ENCODE peak calls at places on chromosomes 16 and 17, in eight cellular contexts. V is K562, U is AG04450, L is adrenal gland, Y is mammary epithelial cell, X is endodermal cell, T is stomach, K is cardiac fibroblast. S is an unnamed sample.

GRCh38 chr16:27322858-27323780 is 9.3 kb downstream of the IL4R start:
- DNase-seq in V (no peak), U (no peak), L (no peak), Y (peak), X (peak), T (peak), K (no peak), S (no peak)

GRCh38 chr17:82296511-82297279 is 20.7 kb downstream of the CD7 start:
- DNase-seq in V (no peak), U (no peak), L (no peak), Y (peak), X (no peak), T (no peak), K (no peak), S (no peak)

GRCh38 chr16:87956771-87957279 is 5.6 kb downstream of the BANP start:
- DNase-seq in V (peak), U (no peak), L (no peak), Y (no peak), X (peak), T (no peak), K (peak), S (peak)

GRCh38 chr16:69423189-69423588 is 1.2 kb upstream of the CYB5B start:
- DNase-seq in V (no peak), U (no peak), L (no peak), Y (no peak), X (no peak), T (no peak), K (no peak), S (no peak)

GRCh38 chr16:68704232-68704867 is 32.7 kb upstream of the CDH1 start:
- DNase-seq in V (peak), U (no peak), L (peak), Y (peak), X (peak), T (peak), K (peak), S (peak)

GRCh38 chr17:74417178-74418045 is 14.5 kb upstream of the GPRC5C start:
- DNase-seq in V (no peak), U (no peak), L (no peak), Y (peak), X (no peak), T (peak), K (peak), S (no peak)

GRCh38 chr17:30310562-30310961 is 18.8 kb upstream of the BLMH start:
- DNase-seq in V (no peak), U (no peak), L (no peak), Y (no peak), X (no peak), T (no peak), K (no peak), S (no peak)

GRCh38 chr17:72702998-72703397 is 389.5 kb downstream of the SLC39A11 start:
- DNase-seq in V (no peak), U (peak), L (no peak), Y (peak), X (no peak), T (no peak), K (no peak), S (no peak)

GRCh38 chr16:85137323-85138072 is 25.2 kb upstream of the CIBAR2 start:
- DNase-seq in V (no peak), U (peak), L (peak), Y (no peak), X (no peak), T (peak), K (peak), S (peak)

GRCh38 chr17:18921912-18922451 is 30.0 kb upstream of the SLC5A10 start:
- DNase-seq in V (no peak), U (peak), L (no peak), Y (no peak), X (no peak), T (no peak), K (peak), S (no peak)

GRCh38 chr16:84538441-84538840 is 34.0 kb upstream of the MEAK7 start:
- DNase-seq in V (no peak), U (no peak), L (no peak), Y (no peak), X (no peak), T (no peak), K (no peak), S (no peak)

GRCh38 chr17:57862990-57863667 is 13.3 kb upstream of the MRPS23 start:
- DNase-seq in V (peak), U (no peak), L (no peak), Y (no peak), X (peak), T (no peak), K (no peak), S (no peak)

GRCh38 chr16:30369091-30369937 is 980 bp downstream of the TBC1D10B start:
- DNase-seq in V (no peak), U (no peak), L (peak), Y (peak), X (peak), T (no peak), K (peak), S (no peak)

GRCh38 chr16:88306860-88307545 is 75.8 kb upstream of the ZNF469 start:
- DNase-seq in V (no peak), U (peak), L (peak), Y (peak), X (no peak), T (no peak), K (peak), S (no peak)

GRCh38 chr17:65301184-65301583 is 164.0 kb downstream of the RGS9 start:
- DNase-seq in V (no peak), U (no peak), L (no peak), Y (no peak), X (no peak), T (no peak), K (no peak), S (no peak)

GRCh38 chr17:49409066-49409465 is 5.6 kb downstream of the PHB1 start:
- DNase-seq in V (no peak), U (no peak), L (no peak), Y (no peak), X (peak), T (peak), K (no peak), S (no peak)

GRCh38 chr17:27466376-27466747 is 10.1 kb downstream of the KSR1 start:
- DNase-seq in V (no peak), U (no peak), L (no peak), Y (no peak), X (peak), T (no peak), K (no peak), S (no peak)

GRCh38 chr16:52812945-52813556 is 239.6 kb downstream of the CHD9NB start:
- DNase-seq in V (no peak), U (no peak), L (no peak), Y (peak), X (no peak), T (no peak), K (peak), S (no peak)

GRCh38 chr16:49344401-49344800 is 29.2 kb upstream of the C16orf78 start:
- DNase-seq in V (no peak), U (no peak), L (no peak), Y (no peak), X (no peak), T (no peak), K (no peak), S (no peak)

GRCh38 chr17:50218071-50218759 is 16.8 kb upstream of the COL1A1 start:
- DNase-seq in V (no peak), U (no peak), L (no peak), Y (no peak), X (no peak), T (no peak), K (peak), S (no peak)

GRCh38 chr17:18966831-18967624 is 15.1 kb downstream of the SLC5A10 start:
- DNase-seq in V (no peak), U (no peak), L (no peak), Y (no peak), X (peak), T (peak), K (no peak), S (no peak)

GRCh38 chr17:51499906-51500305 is 239.6 kb downstream of the UTP18 start:
- DNase-seq in V (no peak), U (no peak), L (no peak), Y (no peak), X (no peak), T (no peak), K (no peak), S (peak)

GRCh38 chr16:12437761-12438440 is 365.8 kb downstream of the CPPED1 start:
- DNase-seq in V (no peak), U (no peak), L (no peak), Y (no peak), X (no peak), T (no peak), K (no peak), S (no peak)

GRCh38 chr17:62980842-62981241 is 14.8 kb downstream of the TANC2 start:
- DNase-seq in V (no peak), U (no peak), L (no peak), Y (no peak), X (no peak), T (no peak), K (no peak), S (no peak)

GRCh38 chr16:46972429-46972970 is 974 bp downstream of the DNAJA2 start:
- DNase-seq in V (peak), U (no peak), L (no peak), Y (peak), X (no peak), T (no peak), K (peak), S (no peak)

GRCh38 chr16:28867241-28867640 is 3.6 kb downstream of the SH2B1 start:
- DNase-seq in V (no peak), U (no peak), L (no peak), Y (no peak), X (no peak), T (no peak), K (no peak), S (no peak)

GRCh38 chr17:76539631-76540271 is at the start of gene PRCD:
- DNase-seq in V (no peak), U (no peak), L (no peak), Y (no peak), X (peak), T (no peak), K (no peak), S (no peak)

GRCh38 chr17:73197141-73197540 is 4.3 kb downstream of the COG1 start:
- DNase-seq in V (no peak), U (no peak), L (no peak), Y (no peak), X (no peak), T (no peak), K (no peak), S (no peak)

GRCh38 chr17:14776791-14777190 is 475.9 kb downstream of the HS3ST3B1 start:
- DNase-seq in V (no peak), U (no peak), L (no peak), Y (peak), X (no peak), T (no peak), K (peak), S (no peak)

GRCh38 chr16:58536278-58536677 is 21.0 kb downstream of the SETD6 start:
- DNase-seq in V (no peak), U (no peak), L (no peak), Y (no peak), X (no peak), T (no peak), K (no peak), S (no peak)

GRCh38 chr16:31131416-31131815 is 4.1 kb downstream of the PRSS8 start:
- DNase-seq in V (no peak), U (no peak), L (no peak), Y (no peak), X (no peak), T (no peak), K (no peak), S (no peak)

GRCh38 chr17:79667746-79668145 is 56.9 kb upstream of the RBFOX3 start:
- DNase-seq in V (no peak), U (no peak), L (no peak), Y (no peak), X (peak), T (no peak), K (no peak), S (no peak)

GRCh38 chr17:56297142-56297541 is 143.9 kb downstream of the ANKFN1 start:
- DNase-seq in V (no peak), U (peak), L (no peak), Y (no peak), X (peak), T (no peak), K (no peak), S (no peak)

GRCh38 chr16:78108451-78108850 is 9.0 kb downstream of the WWOX start:
- DNase-seq in V (no peak), U (no peak), L (no peak), Y (no peak), X (no peak), T (no peak), K (no peak), S (no peak)

GRCh38 chr16:56246051-56246817 is 54.9 kb downstream of the GNAO1 start:
- DNase-seq in V (no peak), U (no peak), L (peak), Y (peak), X (no peak), T (no peak), K (no peak), S (peak)

GRCh38 chr17:57531648-57532486 is 213.2 kb downstream of the CCDC182 start:
- DNase-seq in V (peak), U (no peak), L (no peak), Y (no peak), X (no peak), T (no peak), K (no peak), S (no peak)

GRCh38 chr17:40074175-40074512 is 11.4 kb downstream of the THRA start:
- DNase-seq in V (no peak), U (no peak), L (no peak), Y (no peak), X (no peak), T (no peak), K (no peak), S (no peak)

GRCh38 chr17:40076595-40076994 is 13.8 kb downstream of the THRA start:
- DNase-seq in V (peak), U (no peak), L (no peak), Y (no peak), X (no peak), T (no peak), K (no peak), S (no peak)

GRCh38 chr17:40074871-40075215 is 12.1 kb downstream of the THRA start:
- DNase-seq in V (no peak), U (no peak), L (peak), Y (no peak), X (no peak), T (no peak), K (peak), S (no peak)

GRCh38 chr17:40076101-40076498 is 13.3 kb downstream of the THRA start:
- DNase-seq in V (no peak), U (no peak), L (no peak), Y (no peak), X (no peak), T (no peak), K (no peak), S (no peak)

GRCh38 chr17:40075216-40076100 is 12.7 kb downstream of the THRA start:
- DNase-seq in V (peak), U (no peak), L (peak), Y (peak), X (peak), T (peak), K (peak), S (peak)
- H3K4me3 ChIP-seq in V (no peak), U (no peak), L (no peak), Y (no peak), X (no peak), T (peak), K (peak), S (peak)

DNA sequence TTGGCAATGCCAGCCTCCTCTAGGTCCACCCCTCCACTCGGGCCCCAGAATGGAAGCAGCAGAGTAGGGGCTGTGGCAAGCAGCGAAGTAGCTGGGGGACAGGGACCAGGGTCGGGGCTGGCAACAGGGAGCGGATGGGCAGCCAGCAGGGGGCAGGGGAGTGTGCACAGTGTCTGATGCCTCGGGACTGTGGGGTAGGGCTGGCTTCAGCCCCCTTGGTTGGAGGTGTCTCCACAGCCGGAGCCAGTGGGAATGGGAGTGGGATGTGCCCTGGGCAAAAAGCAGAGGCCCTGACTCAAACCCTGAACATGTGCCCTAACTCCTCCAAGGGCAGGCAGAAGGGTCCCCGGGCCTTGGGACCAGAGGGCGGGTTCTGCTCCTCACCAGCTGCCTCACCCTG is 18.5 kb upstream of the ARHGAP27 start:
- DNase-seq in V (no peak), U (no peak), L (no peak), Y (no peak), X (peak), T (no peak), K (no peak), S (peak)
- TF ChIP-seq CTCF in V (peak), U (peak), L (no peak), Y (no peak), X (peak), T (no peak), K (peak), S (peak)

DNA sequence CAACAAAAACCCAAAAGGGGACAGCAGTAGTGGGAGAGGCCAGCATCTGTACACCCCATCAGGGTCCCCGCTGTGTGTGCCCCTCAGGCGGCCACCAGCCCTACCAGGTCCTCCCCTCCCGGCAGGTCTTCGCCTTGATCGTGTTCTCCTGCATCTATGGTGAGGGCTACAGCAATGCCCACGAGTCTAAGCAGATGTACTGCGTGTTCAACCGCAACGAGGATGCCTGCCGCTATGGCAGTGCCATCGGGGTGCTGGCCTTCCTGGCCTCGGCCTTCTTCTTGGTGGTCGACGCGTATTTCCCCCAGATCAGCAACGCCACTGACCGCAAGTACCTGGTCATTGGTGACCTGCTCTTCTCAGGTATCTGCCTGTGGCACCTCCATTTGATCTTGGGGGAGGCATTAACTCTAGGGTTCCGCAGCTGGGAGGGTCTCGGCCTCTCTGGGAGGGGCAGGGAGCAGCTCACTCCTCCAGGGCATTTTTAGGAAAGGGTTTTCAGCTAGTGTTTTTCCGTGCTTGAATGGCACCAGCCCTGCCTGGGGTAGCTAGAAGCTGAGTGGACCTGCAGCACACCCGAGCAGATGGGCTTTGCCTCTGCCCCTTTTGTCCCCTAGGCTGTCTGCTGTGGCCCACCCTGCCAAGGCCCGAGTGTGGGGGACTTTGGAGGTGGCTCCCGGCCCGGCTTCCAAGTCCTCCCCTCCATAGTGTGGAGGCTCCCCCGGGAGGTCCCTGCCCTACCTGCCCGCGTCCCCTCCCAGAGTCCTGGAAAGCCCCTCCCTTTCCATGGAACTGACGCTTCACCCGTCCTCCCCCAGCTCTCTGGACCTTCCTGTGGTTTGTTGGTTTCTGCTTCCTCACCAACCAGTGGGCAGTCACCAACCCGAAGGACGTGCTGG is 2.6 kb downstream of the SYNGR2 start:
- DNase-seq in V (no peak), U (no peak), L (no peak), Y (no peak), X (no peak), T (no peak), K (no peak), S (no peak)
- H3K4me3 ChIP-seq in V (no peak), U (no peak), L (no peak), Y (no peak), X (no peak), T (peak), K (no peak), S (no peak)

DNA sequence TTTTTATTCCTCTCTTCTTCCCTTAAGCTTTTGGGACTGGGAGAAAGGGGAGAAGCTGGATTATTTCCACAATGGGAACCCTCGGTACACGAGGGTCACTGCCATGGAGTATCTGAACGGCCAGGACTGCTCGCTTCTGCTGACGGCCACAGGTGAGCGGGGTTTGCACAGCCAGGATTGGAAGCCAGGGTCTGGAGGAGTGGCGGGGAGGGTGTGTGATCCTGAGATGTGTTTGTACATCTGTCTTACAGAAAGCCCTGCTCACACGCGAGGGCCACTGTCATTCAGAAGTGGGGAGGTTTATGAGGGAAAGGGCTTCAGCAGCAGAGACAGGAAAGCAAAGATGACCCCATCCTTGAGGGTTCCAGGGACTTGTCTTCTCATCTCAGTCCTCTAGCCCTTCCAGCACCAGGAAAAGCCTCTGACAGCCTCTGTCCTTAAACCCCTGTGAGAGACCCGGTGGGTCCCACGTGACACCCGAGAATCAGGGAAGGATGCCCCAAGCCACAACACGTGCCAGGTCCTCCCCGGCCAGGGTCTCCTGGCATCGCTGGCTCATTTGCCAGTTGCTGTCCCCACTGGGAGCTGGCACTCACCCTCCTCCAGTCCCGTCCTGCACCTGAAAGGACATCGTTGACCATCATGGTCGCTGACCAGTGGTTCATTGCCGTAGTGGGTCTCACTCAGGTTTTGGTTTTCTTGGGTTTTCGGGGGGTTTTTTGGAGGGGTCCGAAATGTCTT is 44.3 kb upstream of the CHMP6 start:
- DNase-seq in V (no peak), U (no peak), L (peak), Y (no peak), X (no peak), T (no peak), K (no peak), S (no peak)
- TF ChIP-seq CTCF in V (no peak), U (no peak), L (no peak), Y (no peak), X (no peak), T (no peak), K (no peak), S (no peak)

GRCh38 chr17:47212458-47212857 is 3.3 kb downstream of the MYL4 start:
- DNase-seq in V (no peak), U (no peak), L (no peak), Y (no peak), X (no peak), T (no peak), K (no peak), S (no peak)
- H3K4me3 ChIP-seq in V (no peak), U (no peak), L (no peak), Y (no peak), X (no peak), T (no peak), K (no peak), S (no peak)